ENCODE peak calls at places on chromosomes 1 and 21, in four cellular contexts. One of them, this sample, is unnamed.

GRCh38 chr1:4935807-4936206 is 281.4 kb downstream of the AJAP1 start:
- DNase-seq in neuronal stem cell: no peak
- DNase-seq in PC-3: no peak
- DNase-seq in OCI-LY7: no peak
- DNase-seq in this sample: no peak

GRCh38 chr1:156652131-156652991 is 10.4 kb downstream of the BCAN start:
- DNase-seq in PC-3: peak
- DNase-seq in OCI-LY7: no peak
- DNase-seq in neuronal stem cell: no peak
- DNase-seq in this sample: peak

GRCh38 chr1:166197597-166197996 is 30.8 kb upstream of the FAM78B start:
- DNase-seq in PC-3: no peak
- DNase-seq in OCI-LY7: no peak
- DNase-seq in neuronal stem cell: no peak
- DNase-seq in this sample: no peak

GRCh38 chr1:12040457-12041051 is 21.3 kb downstream of the MIIP start:
- DNase-seq in OCI-LY7: peak
- DNase-seq in PC-3: peak
- DNase-seq in neuronal stem cell: peak
- DNase-seq in this sample: peak

GRCh38 chr21:43361493-43362296 is 65.2 kb downstream of the SIK1 start:
- DNase-seq in OCI-LY7: peak
- DNase-seq in neuronal stem cell: no peak
- DNase-seq in PC-3: no peak
- DNase-seq in this sample: no peak

GRCh38 chr1:16175610-16176553 is 20.0 kb upstream of the EPHA2 start:
- DNase-seq in neuronal stem cell: no peak
- DNase-seq in OCI-LY7: no peak
- DNase-seq in PC-3: peak
- DNase-seq in this sample: peak

GRCh38 chr1:27343639-27344025 is 1.8 kb downstream of the SYTL1 start:
- DNase-seq in neuronal stem cell: no peak
- DNase-seq in PC-3: no peak
- DNase-seq in OCI-LY7: peak
- DNase-seq in this sample: peak

GRCh38 chr1:219123041-219123440 is 50.6 kb upstream of the LYPLAL1 start:
- DNase-seq in OCI-LY7: no peak
- DNase-seq in neuronal stem cell: no peak
- DNase-seq in PC-3: no peak
- DNase-seq in this sample: no peak

GRCh38 chr1:228782662-228783414 is 47.6 kb downstream of the RHOU start:
- DNase-seq in neuronal stem cell: no peak
- DNase-seq in PC-3: peak
- DNase-seq in OCI-LY7: no peak
- DNase-seq in this sample: no peak

GRCh38 chr21:40404319-40404906 is 442.5 kb downstream of the DSCAM start:
- DNase-seq in OCI-LY7: no peak
- DNase-seq in neuronal stem cell: no peak
- DNase-seq in PC-3: no peak
- DNase-seq in this sample: no peak

GRCh38 chr1:171898956-171899355 is 57.7 kb downstream of the DNM3 start:
- DNase-seq in PC-3: no peak
- DNase-seq in neuronal stem cell: peak
- DNase-seq in OCI-LY7: no peak
- DNase-seq in this sample: no peak

GRCh38 chr1:113830039-113830438 is 17.8 kb upstream of the RSBN1 start:
- DNase-seq in neuronal stem cell: no peak
- DNase-seq in OCI-LY7: no peak
- DNase-seq in PC-3: peak
- DNase-seq in this sample: peak

GRCh38 chr1:234862944-234863515 is 253.1 kb upstream of the IRF2BP2 start:
- DNase-seq in OCI-LY7: no peak
- DNase-seq in neuronal stem cell: no peak
- DNase-seq in PC-3: no peak
- DNase-seq in this sample: peak

GRCh38 chr1:36367067-36367466 is 18.7 kb downstream of the STK40 start:
- DNase-seq in OCI-LY7: no peak
- DNase-seq in PC-3: no peak
- DNase-seq in neuronal stem cell: no peak
- DNase-seq in this sample: no peak

GRCh38 chr1:233614743-233615521 is 1.0 kb downstream of the KCNK1 start:
- DNase-seq in PC-3: peak
- DNase-seq in neuronal stem cell: no peak
- DNase-seq in OCI-LY7: no peak
- DNase-seq in this sample: no peak
- H2AFZ ChIP-seq in PC-3: peak
- H2AFZ ChIP-seq in neuronal stem cell: no peak
- H2AFZ ChIP-seq in OCI-LY7: no peak
- H2AFZ ChIP-seq in this sample: peak

GRCh38 chr1:121546830-121547680 is 362.3 kb downstream of the SRGAP2C start:
- DNase-seq in neuronal stem cell: no peak
- DNase-seq in PC-3: peak
- DNase-seq in OCI-LY7: peak
- DNase-seq in this sample: no peak
- H3K27ac ChIP-seq in neuronal stem cell: no peak
- H3K27ac ChIP-seq in PC-3: peak
- H3K27ac ChIP-seq in OCI-LY7: no peak
- H3K27ac ChIP-seq in this sample: no peak

GRCh38 chr1:39671793-39672550 is at the start of gene NT5C1A:
- DNase-seq in PC-3: no peak
- DNase-seq in neuronal stem cell: peak
- DNase-seq in OCI-LY7: no peak
- DNase-seq in this sample: peak

GRCh38 chr1:39673215-39673614 is 1.3 kb upstream of the NT5C1A start:
- DNase-seq in PC-3: no peak
- DNase-seq in OCI-LY7: no peak
- DNase-seq in neuronal stem cell: no peak
- DNase-seq in this sample: no peak

GRCh38 chr1:39670689-39671088 is 1.2 kb downstream of the NT5C1A start:
- DNase-seq in PC-3: no peak
- DNase-seq in neuronal stem cell: no peak
- DNase-seq in OCI-LY7: no peak
- DNase-seq in this sample: no peak

GRCh38 chr1:39671433-39671792 is 494 bp downstream of the NT5C1A start:
- DNase-seq in OCI-LY7: no peak
- DNase-seq in neuronal stem cell: no peak
- DNase-seq in PC-3: no peak
- DNase-seq in this sample: no peak

GRCh38 chr1:39672551-39672947 is 642 bp upstream of the NT5C1A start:
- DNase-seq in OCI-LY7: no peak
- DNase-seq in neuronal stem cell: no peak
- DNase-seq in PC-3: no peak
- DNase-seq in this sample: no peak
- H2AFZ ChIP-seq in OCI-LY7: no peak
- H2AFZ ChIP-seq in neuronal stem cell: peak
- H2AFZ ChIP-seq in PC-3: no peak
- H2AFZ ChIP-seq in this sample: no peak

GRCh38 chr1:222463059-222463730 is 84.7 kb downstream of the HHIPL2 start:
- DNase-seq in PC-3: no peak
- DNase-seq in neuronal stem cell: no peak
- DNase-seq in OCI-LY7: no peak
- DNase-seq in this sample: no peak
- H3K27ac ChIP-seq in PC-3: no peak
- H3K27ac ChIP-seq in neuronal stem cell: no peak
- H3K27ac ChIP-seq in OCI-LY7: no peak
- H3K27ac ChIP-seq in this sample: no peak

GRCh38 chr1:224761245-224761644 is 145.1 kb downstream of the CNIH3 start:
- DNase-seq in neuronal stem cell: no peak
- DNase-seq in PC-3: no peak
- DNase-seq in OCI-LY7: no peak
- DNase-seq in this sample: no peak

GRCh38 chr1:224757508-224757907 is 141.4 kb downstream of the CNIH3 start:
- DNase-seq in neuronal stem cell: no peak
- DNase-seq in OCI-LY7: no peak
- DNase-seq in PC-3: no peak
- DNase-seq in this sample: no peak

GRCh38 chr1:224759135-224759534 is 143.0 kb downstream of the CNIH3 start:
- DNase-seq in OCI-LY7: no peak
- DNase-seq in neuronal stem cell: no peak
- DNase-seq in PC-3: no peak
- DNase-seq in this sample: no peak

GRCh38 chr1:224762046-224762445 is 145.9 kb downstream of the CNIH3 start:
- DNase-seq in neuronal stem cell: no peak
- DNase-seq in OCI-LY7: no peak
- DNase-seq in PC-3: no peak
- DNase-seq in this sample: no peak

DNA sequence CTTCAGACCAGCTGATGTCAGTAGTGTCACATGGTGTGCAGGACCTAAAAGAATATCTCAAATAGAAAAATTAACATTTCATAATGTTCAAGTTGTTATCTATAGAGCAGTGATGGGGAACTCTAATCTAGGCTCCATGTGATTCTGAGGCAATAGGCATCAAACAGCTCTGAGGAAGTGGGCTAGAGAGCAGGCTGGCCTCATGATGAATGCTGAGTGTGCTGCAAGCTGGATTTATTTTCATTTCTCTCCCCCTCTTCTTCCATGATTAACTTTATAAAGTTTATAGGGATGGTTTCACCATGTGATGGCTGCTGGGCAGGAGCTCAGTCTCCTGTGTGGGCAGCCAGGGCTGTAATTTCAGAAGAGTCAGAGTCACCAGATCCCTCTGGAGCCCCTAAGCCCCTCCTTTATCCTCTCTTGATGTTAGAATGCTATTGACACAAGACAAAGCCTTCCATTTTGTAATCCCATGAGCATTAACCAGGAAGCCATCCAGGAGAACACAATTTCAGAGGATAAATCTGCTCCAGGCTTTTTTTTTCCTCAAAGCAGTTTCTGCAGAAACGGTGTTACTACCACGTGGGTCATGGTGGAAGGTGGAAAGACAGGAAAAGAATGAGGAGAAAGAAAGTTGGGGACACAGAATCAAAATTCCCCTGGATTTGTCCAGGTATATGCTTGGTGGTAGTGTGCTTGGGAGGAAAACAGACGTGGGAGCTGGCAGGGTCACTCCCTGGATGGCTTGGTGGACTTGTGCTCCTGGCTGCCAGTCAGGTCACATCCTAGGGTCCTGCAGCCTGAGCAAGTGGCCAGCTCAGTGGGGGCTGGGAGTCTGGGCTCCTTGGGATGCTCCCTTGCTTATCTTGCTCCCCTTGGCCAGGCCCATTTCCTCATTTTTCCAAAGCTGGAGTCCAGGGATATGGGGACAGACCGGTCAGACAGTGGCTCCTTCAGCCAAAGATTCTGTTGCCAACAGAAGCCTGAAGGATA is 143.7 kb downstream of the CNIH3 start:
- DNase-seq in OCI-LY7: no peak
- DNase-seq in neuronal stem cell: no peak
- DNase-seq in PC-3: no peak
- DNase-seq in this sample: no peak
- H2AFZ ChIP-seq in OCI-LY7: no peak
- H2AFZ ChIP-seq in neuronal stem cell: no peak
- H2AFZ ChIP-seq in PC-3: no peak
- H2AFZ ChIP-seq in this sample: peak

GRCh38 chr1:86787626-86788025 is 83.2 kb downstream of the SH3GLB1 start:
- DNase-seq in neuronal stem cell: no peak
- DNase-seq in OCI-LY7: no peak
- DNase-seq in PC-3: no peak
- DNase-seq in this sample: no peak
- H3K27ac ChIP-seq in neuronal stem cell: no peak
- H3K27ac ChIP-seq in OCI-LY7: no peak
- H3K27ac ChIP-seq in PC-3: peak
- H3K27ac ChIP-seq in this sample: peak

DNA sequence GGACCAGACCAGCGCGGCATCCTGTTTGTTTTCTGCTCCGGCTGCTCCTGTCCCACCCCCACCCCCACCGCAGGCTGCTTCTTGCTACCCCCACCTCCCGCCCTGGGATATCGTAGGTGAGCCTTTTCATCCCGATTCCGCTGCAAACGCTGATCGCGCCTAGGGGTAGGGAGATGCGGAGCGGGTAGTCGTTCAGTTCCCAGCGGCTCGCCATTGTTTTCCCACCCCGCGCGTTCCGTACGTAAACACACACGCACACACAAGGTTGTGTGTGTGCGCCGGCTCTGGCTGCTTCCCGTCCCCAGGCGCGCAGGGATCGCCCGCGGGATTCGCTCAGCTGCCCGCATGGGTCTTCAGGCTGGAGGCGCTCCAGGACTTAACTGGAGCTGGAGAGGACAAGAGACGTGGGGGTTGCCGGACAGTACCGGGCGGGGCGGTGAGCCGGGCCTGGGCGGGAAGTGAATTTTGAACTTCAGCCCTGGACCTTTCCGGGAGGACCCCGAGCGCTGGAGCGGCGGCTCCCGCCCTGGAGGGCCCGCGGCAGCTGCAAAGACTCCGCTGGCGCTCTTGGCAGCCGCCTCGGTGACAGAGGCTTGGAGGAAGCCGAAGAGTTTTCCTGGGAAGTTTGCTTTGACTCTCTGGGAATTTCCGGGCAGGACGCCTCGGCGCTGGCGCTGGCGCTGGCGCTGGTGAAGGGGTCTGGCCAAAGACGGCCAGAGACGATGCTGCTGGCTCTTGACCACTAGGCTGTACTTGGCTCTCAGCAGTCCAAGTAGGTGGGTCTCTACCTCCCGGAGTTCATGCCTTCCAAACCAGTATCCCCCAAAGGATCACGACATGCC is 1.6 kb downstream of the SOX13 start:
- DNase-seq in OCI-LY7: no peak
- DNase-seq in PC-3: peak
- DNase-seq in neuronal stem cell: peak
- DNase-seq in this sample: peak
- H2AFZ ChIP-seq in OCI-LY7: no peak
- H2AFZ ChIP-seq in PC-3: peak
- H2AFZ ChIP-seq in neuronal stem cell: peak
- H2AFZ ChIP-seq in this sample: peak